ENCODE peak calls at places on chromosomes 2 and 18, in seven cellular contexts. One of them, this sample, is unnamed.

GRCh38 chr2:71503827-71504226 is 50.5 kb downstream of the DYSF start:
- DNase-seq in hippocampal formation: no peak
- DNase-seq in adrenal gland: no peak
- DNase-seq in retina: no peak
- DNase-seq in GM12865: no peak
- DNase-seq in NCI-H69: no peak
- DNase-seq in tibial artery: no peak
- DNase-seq in this sample: no peak

GRCh38 chr18:22933958-22934423 is 863 bp downstream of the RBBP8 start:
- DNase-seq in retina: no peak
- DNase-seq in tibial artery: no peak
- DNase-seq in hippocampal formation: no peak
- DNase-seq in GM12865: no peak
- DNase-seq in NCI-H69: no peak
- DNase-seq in adrenal gland: no peak
- DNase-seq in this sample: no peak

GRCh38 chr2:101002562-101003277 is 631 bp downstream of the RPL31 start:
- DNase-seq in hippocampal formation: no peak
- DNase-seq in tibial artery: no peak
- DNase-seq in adrenal gland: no peak
- DNase-seq in NCI-H69: peak
- DNase-seq in GM12865: peak
- DNase-seq in retina: no peak
- DNase-seq in this sample: no peak

GRCh38 chr2:203535078-203535783 is at the start of gene RAPH1:
- DNase-seq in retina: peak
- DNase-seq in tibial artery: peak
- DNase-seq in GM12865: peak
- DNase-seq in hippocampal formation: peak
- DNase-seq in adrenal gland: peak
- DNase-seq in NCI-H69: peak
- DNase-seq in this sample: peak

GRCh38 chr18:52278191-52278590 is 61.8 kb upstream of the DCC start:
- DNase-seq in adrenal gland: no peak
- DNase-seq in tibial artery: no peak
- DNase-seq in GM12865: no peak
- DNase-seq in retina: no peak
- DNase-seq in hippocampal formation: no peak
- DNase-seq in NCI-H69: no peak
- DNase-seq in this sample: no peak

GRCh38 chr2:202046577-202046976 is 12.9 kb downstream of the FZD7 start:
- DNase-seq in tibial artery: no peak
- DNase-seq in retina: no peak
- DNase-seq in adrenal gland: no peak
- DNase-seq in hippocampal formation: no peak
- DNase-seq in GM12865: no peak
- DNase-seq in NCI-H69: peak
- DNase-seq in this sample: no peak

GRCh38 chr2:240455227-240455718 is 19.8 kb downstream of the GPC1 start:
- DNase-seq in NCI-H69: no peak
- DNase-seq in tibial artery: no peak
- DNase-seq in GM12865: no peak
- DNase-seq in retina: no peak
- DNase-seq in hippocampal formation: no peak
- DNase-seq in adrenal gland: no peak
- DNase-seq in this sample: no peak

GRCh38 chr2:135245055-135245454 is 193.0 kb downstream of the RAB3GAP1 start:
- DNase-seq in adrenal gland: no peak
- DNase-seq in NCI-H69: peak
- DNase-seq in tibial artery: no peak
- DNase-seq in retina: no peak
- DNase-seq in hippocampal formation: no peak
- DNase-seq in GM12865: no peak
- DNase-seq in this sample: no peak

GRCh38 chr2:179671314-179671713 is 190.1 kb downstream of the ZNF385B start:
- DNase-seq in tibial artery: peak
- DNase-seq in adrenal gland: no peak
- DNase-seq in NCI-H69: peak
- DNase-seq in hippocampal formation: no peak
- DNase-seq in retina: no peak
- DNase-seq in GM12865: no peak
- DNase-seq in this sample: no peak

GRCh38 chr2:190407246-190407661 is 901 bp upstream of the MFSD6 start:
- DNase-seq in retina: no peak
- DNase-seq in hippocampal formation: peak
- DNase-seq in tibial artery: no peak
- DNase-seq in adrenal gland: no peak
- DNase-seq in GM12865: peak
- DNase-seq in NCI-H69: peak
- DNase-seq in this sample: peak

GRCh38 chr2:223846524-223846923 is 9.1 kb upstream of the AP1S3 start:
- DNase-seq in hippocampal formation: no peak
- DNase-seq in adrenal gland: no peak
- DNase-seq in retina: no peak
- DNase-seq in NCI-H69: no peak
- DNase-seq in tibial artery: no peak
- DNase-seq in GM12865: no peak
- DNase-seq in this sample: no peak

GRCh38 chr2:105761931-105762515 is 17.3 kb downstream of the NCK2 start:
- DNase-seq in NCI-H69: no peak
- DNase-seq in hippocampal formation: no peak
- DNase-seq in tibial artery: no peak
- DNase-seq in GM12865: no peak
- DNase-seq in adrenal gland: no peak
- DNase-seq in retina: peak
- DNase-seq in this sample: no peak

GRCh38 chr2:233389601-233390125 is 35.4 kb downstream of the DGKD start:
- DNase-seq in adrenal gland: no peak
- DNase-seq in retina: no peak
- DNase-seq in GM12865: no peak
- DNase-seq in tibial artery: no peak
- DNase-seq in hippocampal formation: no peak
- DNase-seq in NCI-H69: no peak
- DNase-seq in this sample: no peak

GRCh38 chr2:44731505-44731904 is 210.0 kb upstream of the SIX3 start:
- DNase-seq in hippocampal formation: no peak
- DNase-seq in tibial artery: no peak
- DNase-seq in GM12865: peak
- DNase-seq in adrenal gland: no peak
- DNase-seq in NCI-H69: no peak
- DNase-seq in retina: no peak
- DNase-seq in this sample: no peak

GRCh38 chr2:9752441-9753275 is 90.6 kb upstream of the TAF1B start:
- DNase-seq in NCI-H69: no peak
- DNase-seq in GM12865: peak
- DNase-seq in retina: no peak
- DNase-seq in hippocampal formation: no peak
- DNase-seq in tibial artery: no peak
- DNase-seq in adrenal gland: no peak
- DNase-seq in this sample: no peak

GRCh38 chr2:98559581-98559980 is 48.7 kb downstream of the COA5 start:
- DNase-seq in adrenal gland: no peak
- DNase-seq in hippocampal formation: no peak
- DNase-seq in retina: no peak
- DNase-seq in tibial artery: no peak
- DNase-seq in NCI-H69: no peak
- DNase-seq in GM12865: peak
- DNase-seq in this sample: no peak

GRCh38 chr18:49013961-49014604 is 63.3 kb upstream of the SMAD7 start:
- DNase-seq in GM12865: no peak
- DNase-seq in retina: no peak
- DNase-seq in tibial artery: no peak
- DNase-seq in adrenal gland: peak
- DNase-seq in NCI-H69: no peak
- DNase-seq in hippocampal formation: no peak
- DNase-seq in this sample: no peak

This sample was measured in naive thymus-derived CD8-positive, alpha-beta T cell.